ENCODE peak calls at places on chromosome 16, in four cellular contexts. One of them, this sample, is unnamed. For H3K4me1, the result is how much of the 10 kb centered on the place peaks cover.

GRCh38 chr16:75058815-75059214 is 57.8 kb downstream of the LDHD start:
- DNase-seq in endodermal cell: no peak
- DNase-seq in Peyer's patch: no peak
- DNase-seq in endothelial cell of umbilical vein: no peak
- DNase-seq in this sample: no peak

GRCh38 chr16:25606069-25606468 is 85.7 kb upstream of the HS3ST4 start:
- DNase-seq in endodermal cell: no peak
- DNase-seq in Peyer's patch: no peak
- DNase-seq in endothelial cell of umbilical vein: no peak
- DNase-seq in this sample: no peak

GRCh38 chr16:19717781-19718623 is at the start of the genes IQCK and KNOP1:
- DNase-seq in endodermal cell: peak
- DNase-seq in Peyer's patch: peak
- DNase-seq in endothelial cell of umbilical vein: peak
- DNase-seq in this sample: peak

GRCh38 chr16:79607587-79607986 is 7.0 kb upstream of the MAF start:
- DNase-seq in endodermal cell: no peak
- DNase-seq in Peyer's patch: no peak
- DNase-seq in endothelial cell of umbilical vein: no peak
- DNase-seq in this sample: no peak

GRCh38 chr16:84088695-84089395 is 27.9 kb downstream of the MBTPS1 start:
- DNase-seq in endodermal cell: no peak
- DNase-seq in Peyer's patch: no peak
- DNase-seq in endothelial cell of umbilical vein: no peak
- DNase-seq in this sample: peak

GRCh38 chr16:50469121-50469743 is 79.0 kb upstream of the NKD1 start:
- DNase-seq in endodermal cell: no peak
- DNase-seq in Peyer's patch: no peak
- DNase-seq in endothelial cell of umbilical vein: no peak
- DNase-seq in this sample: peak

GRCh38 chr16:27547134-27547533 is 2.6 kb downstream of the GTF3C1 start:
- DNase-seq in endodermal cell: no peak
- DNase-seq in Peyer's patch: no peak
- DNase-seq in endothelial cell of umbilical vein: peak
- DNase-seq in this sample: no peak

GRCh38 chr16:75175074-75175473 is 26.8 kb downstream of the ZFP1 start:
- DNase-seq in endodermal cell: no peak
- DNase-seq in Peyer's patch: no peak
- DNase-seq in endothelial cell of umbilical vein: no peak
- DNase-seq in this sample: no peak

GRCh38 chr16:72845322-72846020 is 202.5 kb downstream of the ZFHX3 start:
- DNase-seq in endodermal cell: no peak
- DNase-seq in Peyer's patch: no peak
- DNase-seq in endothelial cell of umbilical vein: no peak
- DNase-seq in this sample: no peak

GRCh38 chr16:22397931-22398330 is 23.5 kb upstream of the CDR2 start:
- DNase-seq in endodermal cell: no peak
- DNase-seq in Peyer's patch: no peak
- DNase-seq in endothelial cell of umbilical vein: no peak
- DNase-seq in this sample: no peak

GRCh38 chr16:30748634-30749445 is 615 bp downstream of the PHKG2 start:
- DNase-seq in endodermal cell: peak
- DNase-seq in Peyer's patch: peak
- DNase-seq in endothelial cell of umbilical vein: peak
- DNase-seq in this sample: peak

GRCh38 chr16:56608043-56608875 is at the start of gene MT2A:
- DNase-seq in endodermal cell: peak
- DNase-seq in Peyer's patch: peak
- DNase-seq in endothelial cell of umbilical vein: peak
- DNase-seq in this sample: peak

GRCh38 chr16:2231016-2231931 is 5.0 kb upstream of the DNASE1L2 start:
- DNase-seq in endodermal cell: no peak
- DNase-seq in Peyer's patch: no peak
- DNase-seq in endothelial cell of umbilical vein: no peak
- DNase-seq in this sample: no peak

GRCh38 chr16:4938683-4939030 is 1.7 kb upstream of the PPL start:
- DNase-seq in endodermal cell: peak
- DNase-seq in Peyer's patch: no peak
- DNase-seq in endothelial cell of umbilical vein: no peak
- DNase-seq in this sample: no peak

GRCh38 chr16:80806957-80807356 is 2.6 kb upstream of the CDYL2 start:
- DNase-seq in endodermal cell: no peak
- DNase-seq in Peyer's patch: no peak
- DNase-seq in endothelial cell of umbilical vein: peak
- DNase-seq in this sample: no peak

GRCh38 chr16:19330801-19331484 is 45.4 kb downstream of the CLEC19A start:
- DNase-seq in endodermal cell: no peak
- DNase-seq in Peyer's patch: no peak
- DNase-seq in endothelial cell of umbilical vein: no peak
- DNase-seq in this sample: no peak

GRCh38 chr16:60763869-60764268 is 1272.4 kb downstream of the CDH8 start:
- DNase-seq in endodermal cell: no peak
- DNase-seq in Peyer's patch: no peak
- DNase-seq in endothelial cell of umbilical vein: no peak
- DNase-seq in this sample: no peak

GRCh38 chr16:57893559-57894389 is 77.2 kb downstream of the CNGB1 start:
- DNase-seq in endodermal cell: no peak
- DNase-seq in Peyer's patch: no peak
- DNase-seq in endothelial cell of umbilical vein: peak
- DNase-seq in this sample: peak

GRCh38 chr16:72875291-72876036 is 172.5 kb downstream of the ZFHX3 start:
- DNase-seq in endodermal cell: no peak
- DNase-seq in Peyer's patch: no peak
- DNase-seq in endothelial cell of umbilical vein: no peak
- DNase-seq in this sample: peak

GRCh38 chr16:31085371-31085770 is 3.4 kb downstream of the PRSS53 start:
- DNase-seq in endodermal cell: no peak
- DNase-seq in Peyer's patch: no peak
- DNase-seq in endothelial cell of umbilical vein: no peak
- DNase-seq in this sample: no peak

GRCh38 chr16:80287674-80288073 is 253.1 kb upstream of the DYNLRB2 start:
- DNase-seq in endodermal cell: no peak
- DNase-seq in Peyer's patch: no peak
- DNase-seq in endothelial cell of umbilical vein: no peak
- DNase-seq in this sample: no peak

GRCh38 chr16:22358000-22358399 is 16.4 kb downstream of the CDR2 start:
- DNase-seq in endodermal cell: no peak
- DNase-seq in Peyer's patch: no peak
- DNase-seq in endothelial cell of umbilical vein: peak
- DNase-seq in this sample: no peak

GRCh38 chr16:86037999-86038922 is 139.3 kb downstream of the IRF8 start:
- DNase-seq in endodermal cell: peak
- DNase-seq in Peyer's patch: peak
- DNase-seq in endothelial cell of umbilical vein: no peak
- DNase-seq in this sample: no peak

GRCh38 chr16:81358860-81359259 is 44.1 kb downstream of the GAN start:
- DNase-seq in endodermal cell: no peak
- DNase-seq in Peyer's patch: no peak
- DNase-seq in endothelial cell of umbilical vein: no peak
- DNase-seq in this sample: no peak

GRCh38 chr16:65116818-65117430 is 4.9 kb downstream of the CDH11 start:
- DNase-seq in endodermal cell: no peak
- DNase-seq in Peyer's patch: no peak
- DNase-seq in endothelial cell of umbilical vein: no peak
- DNase-seq in this sample: no peak

GRCh38 chr16:77744136-77744535 is 21.8 kb downstream of the NUDT7 start:
- DNase-seq in endodermal cell: no peak
- DNase-seq in Peyer's patch: no peak
- DNase-seq in endothelial cell of umbilical vein: no peak
- DNase-seq in this sample: no peak

GRCh38 chr16:5768445-5768844 is 670.9 kb upstream of the EEF2KMT start:
- DNase-seq in endodermal cell: no peak
- DNase-seq in Peyer's patch: no peak
- DNase-seq in endothelial cell of umbilical vein: no peak
- DNase-seq in this sample: no peak

GRCh38 chr16:832652-833336 is 32.3 kb upstream of the GNG13 start:
- DNase-seq in endodermal cell: no peak
- DNase-seq in Peyer's patch: peak
- DNase-seq in endothelial cell of umbilical vein: no peak
- DNase-seq in this sample: no peak
- TF ChIP-seq CTCF in endodermal cell: no peak
- TF ChIP-seq CTCF in Peyer's patch: no peak
- TF ChIP-seq CTCF in endothelial cell of umbilical vein: no peak
- TF ChIP-seq CTCF in this sample: no peak

GRCh38 chr16:11792404-11793260 is 4.4 kb downstream of the ZC3H7A start:
- DNase-seq in endodermal cell: no peak
- DNase-seq in Peyer's patch: peak
- DNase-seq in endothelial cell of umbilical vein: no peak
- DNase-seq in this sample: peak
- H3K4me1 ChIP-seq in endodermal cell: under half
- H3K4me1 ChIP-seq in Peyer's patch: half or more
- H3K4me1 ChIP-seq in endothelial cell of umbilical vein: under half
- H3K4me1 ChIP-seq in this sample: under half

DNA sequence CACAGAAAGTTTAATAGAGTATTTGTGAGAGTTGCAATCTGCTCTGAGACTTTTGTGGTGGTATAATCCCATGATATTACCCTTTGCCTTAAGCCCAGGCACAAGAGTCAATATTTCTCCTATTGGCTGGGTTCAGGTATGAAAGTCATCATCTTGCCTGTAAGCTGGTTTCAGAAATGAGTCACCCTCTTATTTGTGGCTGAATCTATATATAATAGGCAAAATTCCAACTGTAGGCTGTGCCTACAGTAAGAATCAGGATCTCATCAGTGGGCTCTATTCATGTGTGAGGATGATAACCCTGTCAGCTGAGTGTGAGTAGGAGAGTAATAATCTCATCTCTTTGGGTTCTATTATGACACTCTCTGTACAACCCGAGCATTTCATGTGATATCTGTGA is 2103.1 kb downstream of the TP53TG3F start:
- DNase-seq in endodermal cell: no peak
- DNase-seq in Peyer's patch: no peak
- DNase-seq in endothelial cell of umbilical vein: no peak
- DNase-seq in this sample: no peak
- TF ChIP-seq CTCF in endodermal cell: no peak
- TF ChIP-seq CTCF in Peyer's patch: no peak
- TF ChIP-seq CTCF in endothelial cell of umbilical vein: no peak
- TF ChIP-seq CTCF in this sample: no peak

DNA sequence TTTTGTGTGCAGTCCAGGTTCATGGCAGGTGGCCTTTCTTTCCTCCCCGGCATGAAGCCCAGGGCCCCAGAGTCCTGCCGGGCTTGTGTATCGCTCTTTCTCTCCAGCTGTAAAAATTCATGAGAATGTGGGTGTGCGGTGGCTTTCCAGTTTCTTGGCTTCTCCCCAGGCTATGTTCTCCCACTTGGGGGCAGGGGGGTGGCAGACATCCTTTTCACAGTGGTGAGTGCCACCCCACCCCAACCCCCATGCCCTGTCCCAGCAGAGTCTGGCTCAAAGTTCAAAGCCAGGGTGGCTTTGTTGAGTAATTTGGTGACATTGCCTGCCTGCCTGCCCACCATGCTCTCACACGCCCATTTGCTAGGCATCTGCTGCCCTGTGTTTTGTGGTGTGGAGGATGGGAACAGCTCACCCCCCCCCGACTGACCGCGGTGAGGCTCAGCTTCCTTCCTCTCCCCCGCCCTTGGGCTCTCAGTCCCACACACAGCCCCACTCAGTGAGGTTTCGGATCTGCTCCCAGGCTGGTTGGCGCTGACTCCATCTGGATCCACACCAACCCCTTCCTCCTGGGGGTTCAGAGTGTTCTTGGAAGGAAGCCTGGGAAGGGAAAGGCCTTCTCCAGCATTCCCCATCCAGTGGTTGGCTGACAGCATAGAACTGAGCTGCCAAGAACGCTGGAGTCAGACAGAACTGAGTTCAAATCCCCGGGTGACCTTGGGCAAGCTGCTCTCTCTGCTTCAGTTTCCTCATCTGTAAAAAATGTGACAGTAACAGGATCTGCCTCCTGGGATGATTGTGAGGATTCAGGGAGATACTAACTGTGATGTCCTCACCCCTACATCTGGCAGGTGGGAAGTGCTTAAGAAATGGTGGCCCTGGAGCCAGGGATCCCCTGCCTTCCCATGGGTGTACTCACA is 36.1 kb downstream of the CHD9 start:
- DNase-seq in endodermal cell: no peak
- DNase-seq in Peyer's patch: peak
- DNase-seq in endothelial cell of umbilical vein: peak
- DNase-seq in this sample: no peak
- H3K4me1 ChIP-seq in endodermal cell: under half
- H3K4me1 ChIP-seq in Peyer's patch: half or more
- H3K4me1 ChIP-seq in endothelial cell of umbilical vein: under half
- H3K4me1 ChIP-seq in this sample: under half

DNA sequence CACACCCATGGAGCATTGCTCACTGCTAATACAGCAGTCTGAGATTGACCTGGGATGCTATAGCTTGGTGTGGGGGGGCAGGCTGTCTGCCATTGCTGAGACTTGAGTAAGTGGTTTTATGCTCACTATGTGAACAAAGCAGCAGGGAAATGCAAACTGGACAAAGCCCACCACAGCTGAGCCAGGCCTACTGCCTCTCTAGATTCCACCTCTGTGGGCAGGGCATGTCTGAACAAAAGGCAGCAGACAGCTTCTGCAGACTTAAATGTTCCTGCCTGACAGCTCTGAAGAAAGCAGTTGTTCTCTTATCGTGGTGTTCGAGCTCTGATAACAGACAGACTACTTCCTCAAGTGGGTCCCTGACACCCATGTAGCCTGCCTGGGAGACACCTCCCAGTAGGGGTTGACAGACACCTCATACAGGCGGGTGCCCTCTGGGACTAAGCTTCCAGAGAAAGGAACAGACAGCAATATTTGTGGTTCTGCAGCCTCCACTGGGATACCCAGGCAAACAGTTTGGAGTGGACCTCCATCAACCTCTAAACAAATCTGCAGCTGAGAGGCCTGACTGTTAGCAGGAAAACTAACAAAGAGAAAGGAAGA is 2204.8 kb downstream of the TP53TG3F start:
- DNase-seq in endodermal cell: no peak
- DNase-seq in Peyer's patch: no peak
- DNase-seq in endothelial cell of umbilical vein: no peak
- DNase-seq in this sample: no peak
- TF ChIP-seq CTCF in endodermal cell: no peak
- TF ChIP-seq CTCF in Peyer's patch: no peak
- TF ChIP-seq CTCF in endothelial cell of umbilical vein: no peak
- TF ChIP-seq CTCF in this sample: no peak

GRCh38 chr16:66560107-66560506 is 6.1 kb upstream of the CMTM1 start:
- DNase-seq in endodermal cell: no peak
- DNase-seq in Peyer's patch: no peak
- DNase-seq in endothelial cell of umbilical vein: no peak
- DNase-seq in this sample: no peak

GRCh38 chr16:66563574-66564334 is 2.5 kb upstream of the CMTM1 start:
- DNase-seq in endodermal cell: no peak
- DNase-seq in Peyer's patch: no peak
- DNase-seq in endothelial cell of umbilical vein: no peak
- DNase-seq in this sample: no peak

GRCh38 chr16:66562409-66562808 is 3.8 kb upstream of the CMTM1 start:
- DNase-seq in endodermal cell: no peak
- DNase-seq in Peyer's patch: no peak
- DNase-seq in endothelial cell of umbilical vein: no peak
- DNase-seq in this sample: no peak

GRCh38 chr16:66562986-66563385 is 3.3 kb upstream of the CMTM1 start:
- DNase-seq in endodermal cell: no peak
- DNase-seq in Peyer's patch: no peak
- DNase-seq in endothelial cell of umbilical vein: no peak
- DNase-seq in this sample: no peak

GRCh38 chr16:66561381-66562080 is 4.7 kb upstream of the CMTM1 start:
- DNase-seq in endodermal cell: no peak
- DNase-seq in Peyer's patch: no peak
- DNase-seq in endothelial cell of umbilical vein: no peak
- DNase-seq in this sample: no peak
- H3K4me1 ChIP-seq in endodermal cell: under half
- H3K4me1 ChIP-seq in Peyer's patch: under half
- H3K4me1 ChIP-seq in endothelial cell of umbilical vein: under half
- H3K4me1 ChIP-seq in this sample: under half

This sample was measured in Caco-2.